ENCODE peak calls at places on chromosomes 6 and 20, in eight cellular contexts. H, O, S, C, J, X, I and Q are unnamed samples.

GRCh38 chr6:3292431-3293197 is 33.9 kb downstream of the PSMG4 start:
- DNase-seq in X (no peak), O (no peak), J (no peak), S (no peak), I (no peak), H (peak; percentile 14), C (peak; percentile 4), Q (no peak)

GRCh38 chr20:58710481-58711265 is 18.1 kb downstream of the NPEPL1 start:
- DNase-seq in X (no peak), C (peak; percentile 3), O (no peak), J (peak; percentile 44), H (no peak), I (no peak), S (no peak), Q (no peak)

GRCh38 chr6:42264146-42264851 is 46.6 kb upstream of the MRPS10 start:
- DNase-seq in S (no peak), I (no peak), X (no peak), C (no peak), J (no peak), O (no peak), H (no peak), Q (no peak)

GRCh38 chr20:21396921-21397340 is 395 bp downstream of the NKX2-4 start:
- DNase-seq in H (no peak), S (no peak), I (no peak), X (no peak), O (no peak), J (no peak), C (no peak), Q (no peak)

GRCh38 chr20:57795347-57795697 is 85.5 kb upstream of the PMEPA1 start:
- DNase-seq in O (no peak), X (no peak), S (peak; percentile 2), H (no peak), J (no peak), C (no peak), I (no peak), Q (no peak)

GRCh38 chr6:52497652-52498408 is 77.7 kb downstream of the EFHC1 start:
- DNase-seq in J (no peak), C (peak; percentile 72), S (peak; percentile 58), H (peak; percentile 65), O (no peak), X (no peak), I (no peak), Q (no peak)

GRCh38 chr6:63941747-63942470 is 306.3 kb downstream of the PHF3 start:
- DNase-seq in J (no peak), S (no peak), O (no peak), I (no peak), C (no peak), H (no peak), X (no peak), Q (no peak)

GRCh38 chr20:37161830-37162549 is 17.1 kb upstream of the RPN2 start:
- DNase-seq in S (no peak), C (no peak), J (no peak), O (no peak), H (no peak), X (no peak), I (no peak), Q (no peak)

GRCh38 chr6:134873500-134874388 is 76.2 kb downstream of the ALDH8A1 start:
- DNase-seq in H (no peak), J (no peak), S (no peak), X (no peak), O (no peak), C (peak; percentile 26), I (no peak), Q (peak; percentile 56)

GRCh38 chr20:35568645-35569044 is 26.8 kb downstream of the ERGIC3 start:
- DNase-seq in C (peak; percentile 27), J (no peak), H (no peak), O (no peak), I (peak; percentile 47), S (no peak), X (peak; percentile 55), Q (no peak)

DNA sequence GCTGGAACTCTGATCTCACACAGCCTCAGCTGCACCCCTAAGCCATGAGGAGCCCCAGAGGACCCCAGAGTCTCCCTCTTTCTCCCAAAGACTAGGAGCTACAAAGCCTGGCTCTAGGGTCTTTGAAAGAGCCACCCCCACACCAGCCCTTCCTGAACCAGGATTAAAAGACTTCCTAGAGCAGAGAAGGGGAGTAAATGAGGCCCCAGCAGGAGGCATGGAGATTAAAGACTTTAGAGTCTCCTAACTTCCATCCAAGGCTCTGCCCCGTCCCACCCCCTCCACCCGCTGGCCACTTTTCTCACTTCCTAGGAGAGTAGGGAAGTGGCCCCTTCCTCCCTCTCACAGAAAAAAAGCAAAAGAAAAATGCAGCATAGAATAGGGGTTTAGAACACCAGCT is 1.7 kb downstream of the PREX1 start:
- DNase-seq in S (no peak), C (no peak), I (no peak), X (no peak), O (no peak), H (no peak), J (no peak), Q (no peak)
- TF ChIP-seq POLR2A in S (no peak), C (no peak), I (no peak), X (no peak), O (no peak), H (no peak), J (no peak), Q (no peak)

GRCh38 chr6:30682181-30683117 is 4.0 kb downstream of the PPP1R18 start:
- DNase-seq in H (peak; percentile 94), J (peak; percentile 93), O (peak; percentile 52), C (peak; percentile 89), I (peak; percentile 80), X (peak; percentile 41), S (peak; percentile 95), Q (peak; percentile 72)
- H3K4me3 ChIP-seq in H (peak overlapping the region; percentile 99), J (peak overlapping the region; percentile 76), O (peak overlapping the region; percentile 96), C (peak overlapping the region; percentile 72), I (no peak overlapping the region), X (peak overlapping the region; percentile 84), S (peak overlapping the region; percentile 97), Q (peak overlapping the region; percentile 80)

GRCh38 chr6:169474362-169474761 is 220.7 kb upstream of the THBS2 start:
- DNase-seq in I (no peak), H (no peak), X (no peak), J (no peak), S (no peak), C (no peak), O (no peak), Q (no peak)

GRCh38 chr6:169469028-169469427 is 215.4 kb upstream of the THBS2 start:
- DNase-seq in S (no peak), C (no peak), O (no peak), I (no peak), H (no peak), X (no peak), J (no peak), Q (no peak)

GRCh38 chr6:169473663-169474062 is 220.0 kb upstream of the THBS2 start:
- DNase-seq in H (no peak), J (no peak), S (no peak), O (no peak), C (no peak), I (no peak), X (no peak), Q (no peak)

GRCh38 chr6:169472786-169473416 is 219.3 kb upstream of the THBS2 start:
- DNase-seq in S (no peak), X (no peak), I (no peak), H (no peak), C (no peak), J (no peak), O (no peak), Q (no peak)

DNA sequence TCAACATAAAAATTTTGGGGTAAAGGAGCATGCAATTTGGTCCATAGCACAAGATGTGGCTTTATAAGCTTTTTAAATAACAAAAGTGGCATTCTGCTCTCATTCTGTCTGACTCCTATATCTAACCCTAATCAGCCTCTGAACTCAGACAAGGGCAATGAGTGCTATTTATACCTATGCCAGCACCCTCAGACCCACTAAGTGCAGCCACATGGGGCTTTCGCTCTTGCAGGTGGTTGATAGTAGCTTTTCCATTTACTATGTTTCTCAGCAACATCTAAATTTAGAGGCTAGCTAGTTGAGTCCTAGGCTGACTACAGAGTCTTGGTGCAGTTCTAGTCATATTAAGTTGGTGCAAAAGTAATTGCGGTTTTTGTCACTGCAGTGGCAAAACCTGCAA is 217.1 kb upstream of the THBS2 start:
- DNase-seq in I (no peak), O (no peak), S (no peak), X (no peak), C (no peak), J (no peak), H (no peak), Q (no peak)
- TF ChIP-seq POLR2A in I (no peak), O (no peak), S (no peak), X (no peak), C (no peak), J (no peak), H (no peak), Q (no peak)

DNA sequence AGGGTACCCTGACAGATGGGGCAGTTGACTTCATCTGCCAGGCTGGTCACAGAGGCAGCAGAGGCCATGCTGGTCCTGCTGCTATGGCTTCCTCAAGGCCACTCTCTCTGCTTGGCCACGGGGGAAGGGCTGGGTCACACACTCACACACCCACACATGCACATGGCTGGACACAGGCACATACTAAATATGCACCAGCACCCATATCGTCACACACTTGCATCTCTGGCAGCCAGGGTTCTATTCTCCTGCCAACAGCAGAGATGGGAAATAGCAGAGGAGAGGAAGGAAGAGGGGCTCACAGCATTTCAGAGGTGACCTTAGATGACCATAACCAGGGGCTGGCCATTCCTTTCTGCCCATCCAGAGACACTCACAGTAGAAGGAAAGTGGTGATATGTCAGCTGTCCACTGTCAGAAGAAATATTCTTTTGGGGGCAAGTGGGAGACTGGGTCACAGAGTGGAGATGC is at the start of gene TRIM10:
- DNase-seq in S (no peak), J (no peak), I (no peak), H (no peak), C (no peak), O (no peak), X (no peak), Q (no peak)
- H3K4me3 ChIP-seq in S (no peak within 1 kb of the TSS), J (no peak within 1 kb of the TSS), I (no peak within 1 kb of the TSS), H (no peak within 1 kb of the TSS), C (no peak within 1 kb of the TSS), O (no peak within 1 kb of the TSS), X (no peak within 1 kb of the TSS), Q (no peak within 1 kb of the TSS)

GRCh38 chr6:39792501-39793450 is 600 bp downstream of the DAAM2 start:
- DNase-seq in X (no peak), S (no peak), C (no peak), O (no peak), I (peak; percentile 10), H (peak; percentile 38), J (peak; percentile 66), Q (no peak)

GRCh38 chr6:39793528-39793927 is 1.4 kb downstream of the DAAM2 start:
- DNase-seq in O (no peak), H (no peak), J (no peak), C (no peak), I (no peak), S (no peak), X (no peak), Q (no peak)

GRCh38 chr6:39790772-39791171 is 1.4 kb upstream of the DAAM2 start:
- DNase-seq in J (no peak), S (peak; percentile 68), C (no peak), I (peak; percentile 34), O (peak; percentile 21), X (no peak), H (no peak), Q (peak; percentile 43)

GRCh38 chr6:39791850-39792500 is at the start of gene DAAM2:
- DNase-seq in J (peak; percentile 85), C (peak; percentile 50), I (peak; percentile 67), H (peak; percentile 68), O (peak; percentile 47), X (no peak), S (peak; percentile 41), Q (peak; percentile 64)

GRCh38 chr6:39791311-39791710 is 865 bp upstream of the DAAM2 start:
- DNase-seq in O (peak; percentile 32), I (no peak), J (no peak), H (no peak), S (no peak), C (no peak), X (no peak), Q (no peak)
- TF ChIP-seq POLR2A in O (no peak), I (no peak), J (no peak), H (no peak), S (no peak), C (no peak), X (no peak), Q (no peak)